ENCODE peak calls at places on chromosomes 2 and 18, in four cellular contexts. Q is HepG2, J is WTC11, A is GM12878. I is an unnamed sample.

GRCh38 chr2:58539973-58540372 is 298.8 kb upstream of the FANCL start:
- DNase-seq in Q (no peak), J (no peak), A (no peak), I (no peak)

GRCh38 chr2:158990397-158991209 is 22.2 kb downstream of the TANC1 start:
- DNase-seq in Q (no peak), J (no peak), A (no peak), I (no peak)

GRCh38 chr2:135742307-135742838 is 718 bp downstream of the UBXN4 start:
- DNase-seq in Q (peak), J (peak), A (no peak), I (peak)

GRCh38 chr2:240341064-240341463 is 94.4 kb upstream of the GPC1 start:
- DNase-seq in Q (no peak), J (no peak), A (no peak), I (no peak)

GRCh38 chr2:197090713-197091367 is 164.3 kb upstream of the PGAP1 start:
- DNase-seq in Q (no peak), J (peak), A (no peak), I (no peak)

GRCh38 chr2:176814740-176815367 is 397.7 kb upstream of the HNRNPA3 start:
- DNase-seq in Q (peak), J (no peak), A (peak), I (peak)

GRCh38 chr2:127083819-127084503 is 23.0 kb downstream of the BIN1 start:
- DNase-seq in Q (no peak), J (no peak), A (no peak), I (no peak)

GRCh38 chr18:61569176-61569892 is 236.1 kb downstream of the CDH20 start:
- DNase-seq in Q (no peak), J (no peak), A (no peak), I (no peak)

GRCh38 chr2:12330916-12331315 is 385.8 kb upstream of the TRIB2 start:
- DNase-seq in Q (no peak), J (no peak), A (no peak), I (no peak)

GRCh38 chr2:18918280-18918679 is 328.9 kb upstream of the NT5C1B start:
- DNase-seq in Q (no peak), J (no peak), A (no peak), I (no peak)

GRCh38 chr2:127514485-127514884 is 11.8 kb downstream of the IWS1 start:
- DNase-seq in Q (no peak), J (no peak), A (no peak), I (no peak)

GRCh38 chr18:72409923-72410322 is 134.2 kb downstream of the CBLN2 start:
- DNase-seq in Q (no peak), J (no peak), A (no peak), I (no peak)

GRCh38 chr2:223222397-223222796 is 170.4 kb downstream of the KCNE4 start:
- DNase-seq in Q (no peak), J (no peak), A (no peak), I (no peak)

GRCh38 chr2:207770602-207771404 is 1.1 kb upstream of the FZD5 start:
- DNase-seq in Q (no peak), J (peak), A (no peak), I (no peak)

GRCh38 chr18:63421514-63421913 is 762 bp downstream of the VPS4B start:
- DNase-seq in Q (no peak), J (no peak), A (no peak), I (no peak)

GRCh38 chr2:170339753-170340692 is 162.1 kb downstream of the MYO3B start:
- DNase-seq in Q (no peak), J (no peak), A (no peak), I (no peak)

GRCh38 chr2:175234153-175234552 is 52.6 kb upstream of the ATP5MC3 start:
- DNase-seq in Q (no peak), J (no peak), A (no peak), I (no peak)
- TF ChIP-seq TCF7 in Q (no peak), J (no peak), A (no peak), I (no peak)

DNA sequence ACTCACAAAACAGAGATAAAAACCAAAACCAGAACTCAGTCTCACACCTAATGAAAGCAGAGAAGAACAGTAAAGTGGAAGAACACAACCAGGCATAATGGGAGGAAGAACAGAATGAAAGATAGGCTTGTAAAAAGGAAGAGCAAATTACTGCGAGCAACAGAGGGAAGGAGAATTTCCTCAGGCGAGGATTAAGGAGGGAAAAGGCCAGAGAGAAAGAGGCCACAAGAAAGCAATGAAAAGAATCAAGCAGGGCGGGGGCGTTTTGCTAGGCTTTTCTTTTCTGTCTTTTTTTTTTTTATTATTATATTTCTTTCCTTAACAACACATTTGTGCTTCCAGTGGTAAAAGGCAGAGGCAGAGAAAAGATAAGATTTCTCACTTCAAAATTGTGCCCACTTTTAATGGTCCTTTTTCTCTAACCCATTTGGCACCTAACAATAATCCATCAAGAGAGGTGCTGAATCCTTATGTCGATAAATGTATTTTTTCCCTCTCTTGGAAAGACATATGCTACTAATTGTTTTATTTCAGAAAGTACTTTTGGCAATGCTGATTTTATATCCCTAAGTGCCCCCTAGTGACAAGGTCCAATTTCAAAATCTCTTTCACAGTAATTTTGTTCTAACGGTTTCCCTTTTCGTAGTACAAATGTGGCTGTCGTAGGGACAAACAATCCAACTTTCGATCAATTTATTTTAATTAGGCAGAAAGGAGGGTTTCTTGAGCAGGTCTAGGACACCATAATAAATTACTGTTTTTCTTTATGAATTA is 138.7 kb upstream of the AQP4 start:
- DNase-seq in Q (no peak), J (no peak), A (no peak), I (no peak)
- TF ChIP-seq TCF7 in Q (no peak), J (no peak), A (no peak), I (no peak)

GRCh38 chr2:236874866-236875481 is 210.7 kb upstream of the COPS8 start:
- DNase-seq in Q (no peak), J (no peak), A (no peak), I (no peak)
- TF ChIP-seq TCF7 in Q (no peak), J (no peak), A (no peak), I (no peak)

DNA sequence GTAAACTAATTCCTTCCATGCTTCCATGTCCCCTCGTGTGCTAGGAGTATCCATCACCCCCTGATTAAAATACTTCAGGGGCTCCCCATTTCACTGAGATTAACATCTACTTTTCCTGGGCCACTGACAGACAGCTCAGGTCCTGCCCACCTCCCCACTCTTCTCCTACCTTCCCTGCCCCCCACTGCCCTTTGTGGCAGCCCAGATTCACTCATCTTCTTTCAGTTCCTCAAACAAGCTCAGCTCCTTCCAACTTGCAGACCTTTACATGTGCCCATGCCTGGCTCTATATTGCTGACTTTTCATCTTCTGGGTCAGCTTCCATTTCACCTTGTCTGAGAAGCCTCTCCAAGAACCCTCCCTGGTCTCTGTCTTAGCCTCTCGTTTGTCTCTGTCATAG is 12.0 kb downstream of the RUFY4 start:
- DNase-seq in Q (no peak), J (no peak), A (peak), I (no peak)
- TF ChIP-seq TCF7 in Q (no peak), J (no peak), A (no peak), I (no peak)

GRCh38 chr18:59691046-59691395 is 6.2 kb downstream of the CCBE1 start:
- DNase-seq in Q (no peak), J (no peak), A (no peak), I (no peak)
- TF ChIP-seq TCF7 in Q (no peak), J (no peak), A (no peak), I (no peak)

DNA sequence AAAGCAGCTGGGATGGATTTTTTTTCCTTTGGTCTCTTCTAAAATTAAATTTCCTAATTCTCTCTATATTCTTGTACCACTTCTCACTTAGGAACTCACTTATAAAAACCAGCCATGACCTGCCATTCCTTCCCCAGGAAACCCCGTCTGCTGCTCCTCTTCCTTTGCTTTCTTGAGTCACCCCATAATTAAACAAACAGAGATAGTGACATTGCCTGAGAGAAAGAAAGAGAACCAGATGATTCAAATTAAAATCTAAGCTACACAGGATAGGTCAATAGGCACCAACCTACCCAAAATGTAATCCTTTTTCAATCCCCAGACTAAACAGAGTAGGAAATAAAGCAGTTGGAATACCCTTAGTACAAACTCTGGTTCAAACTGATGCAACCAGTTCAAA is 9.7 kb downstream of the STK39 start:
- DNase-seq in Q (no peak), J (no peak), A (no peak), I (no peak)
- TF ChIP-seq TCF7 in Q (no peak), J (no peak), A (no peak), I (no peak)

GRCh38 chr2:129587426-129588064 is 391.9 kb upstream of the RAB6C start:
- DNase-seq in Q (no peak), J (peak), A (no peak), I (peak)
- TF ChIP-seq TCF7 in Q (no peak), J (no peak), A (no peak), I (no peak)

GRCh38 chr2:160427629-160428424 is 65.8 kb downstream of the RBMS1 start:
- DNase-seq in Q (no peak), J (no peak), A (no peak), I (no peak)
- TF ChIP-seq TCF7 in Q (no peak), J (no peak), A (no peak), I (no peak)

GRCh38 chr2:39739386-39739785 is 39.7 kb downstream of the THUMPD2 start:
- DNase-seq in Q (no peak), J (no peak), A (no peak), I (no peak)

GRCh38 chr2:39737661-39738060 is 41.4 kb downstream of the THUMPD2 start:
- DNase-seq in Q (no peak), J (peak), A (no peak), I (no peak)

GRCh38 chr2:39741871-39742270 is 37.2 kb downstream of the THUMPD2 start:
- DNase-seq in Q (no peak), J (no peak), A (no peak), I (no peak)

GRCh38 chr2:39736593-39736992 is 42.5 kb downstream of the THUMPD2 start:
- DNase-seq in Q (no peak), J (no peak), A (no peak), I (no peak)

DNA sequence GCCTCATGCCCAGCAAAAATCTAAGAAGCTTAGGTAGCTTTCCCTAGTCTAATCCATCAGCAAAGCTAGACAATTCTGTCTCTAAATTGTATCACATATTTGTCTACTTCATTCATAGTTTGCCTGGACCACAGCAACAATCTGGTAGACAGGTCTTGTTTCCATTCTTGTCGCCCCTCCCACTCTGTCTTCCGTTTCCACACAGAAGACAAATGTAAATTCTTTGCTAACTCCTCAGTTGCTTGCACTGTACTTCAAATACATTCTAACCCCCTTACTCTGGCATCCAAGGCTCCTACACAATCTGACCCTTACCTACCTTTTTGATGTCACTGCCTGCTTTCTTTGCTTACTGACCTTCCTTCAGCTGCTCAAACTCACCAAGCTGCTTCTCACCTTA is 40.1 kb downstream of the THUMPD2 start:
- DNase-seq in Q (no peak), J (no peak), A (no peak), I (no peak)
- TF ChIP-seq TCF7 in Q (no peak), J (no peak), A (no peak), I (no peak)

GRCh38 chr2:73228631-73229030 is 4.4 kb downstream of the PRADC1 start:
- DNase-seq in Q (no peak), J (no peak), A (no peak), I (no peak)
- TF ChIP-seq TCF7 in Q (no peak), J (no peak), A (no peak), I (no peak)